ENCODE peak calls at places on chromosomes 11 and 22, in five cellular contexts. X is stomach, T is H1, V is body of pancreas, E is GM12892. O is an unnamed sample.

GRCh38 chr11:44893250-44894216 is 57.1 kb downstream of the TP53I11 start:
- DNase-seq in X (no peak), T (no peak), V (no peak), E (no peak), O (no peak)

GRCh38 chr11:129312741-129313587 is 62.7 kb upstream of the BARX2 start:
- DNase-seq in X (no peak), T (no peak), V (no peak), E (no peak), O (no peak)

GRCh38 chr11:130945945-130946344 is 29.7 kb upstream of the SNX19 start:
- DNase-seq in X (no peak), T (no peak), V (peak; percentile 25), E (no peak), O (no peak)

GRCh38 chr22:26502688-26503561 is 9.3 kb downstream of the TFIP11 start:
- DNase-seq in X (peak; percentile 28), T (peak; percentile 56), V (peak; percentile 47), E (peak; percentile 31), O (no peak)

GRCh38 chr22:27634043-27634442 is 167.5 kb downstream of the MN1 start:
- DNase-seq in X (no peak), T (no peak), V (no peak), E (no peak), O (no peak)

GRCh38 chr11:106520146-106520912 is 442.9 kb downstream of the AASDHPPT start:
- DNase-seq in X (no peak), T (no peak), V (no peak), E (no peak), O (no peak)

GRCh38 chr22:45064313-45065268 is 54.8 kb upstream of the PHF21B start:
- DNase-seq in X (no peak), T (no peak), V (no peak), E (peak; percentile 37), O (peak; percentile 55)

GRCh38 chr11:36360833-36361232 is 64.7 kb downstream of the PRR5L start:
- DNase-seq in X (no peak), T (no peak), V (no peak), E (no peak), O (no peak)

GRCh38 chr11:93059074-93059957 is 89.9 kb downstream of the MTNR1B start:
- DNase-seq in X (no peak), T (no peak), V (no peak), E (no peak), O (no peak)

GRCh38 chr22:23218867-23219251 is 38.5 kb downstream of the BCR start:
- DNase-seq in X (peak; percentile 67), T (no peak), V (peak; percentile 63), E (no peak), O (no peak)

GRCh38 chr22:48575567-48576332 is 1251.9 kb downstream of the BRD1 start:
- DNase-seq in X (no peak), T (no peak), V (no peak), E (no peak), O (no peak)

GRCh38 chr22:44878483-44879300 is 126.3 kb downstream of the ARHGAP8 start:
- DNase-seq in X (no peak), T (no peak), V (no peak), E (no peak), O (no peak)

GRCh38 chr11:126482586-126483108 is 127.2 kb downstream of the ST3GAL4 start:
- DNase-seq in X (no peak), T (no peak), V (peak; percentile 0), E (no peak), O (no peak)

GRCh38 chr11:87453531-87454089 is 415.9 kb downstream of the TMEM135 start:
- DNase-seq in X (no peak), T (no peak), V (no peak), E (no peak), O (no peak)

GRCh38 chr11:100719362-100719761 is 32.3 kb downstream of the ARHGAP42 start:
- DNase-seq in X (no peak), T (no peak), V (no peak), E (no peak), O (no peak)

GRCh38 chr11:94650756-94651155 is 83.6 kb downstream of the PIWIL4 start:
- DNase-seq in X (no peak), T (no peak), V (peak; percentile 27), E (no peak), O (no peak)

DNA sequence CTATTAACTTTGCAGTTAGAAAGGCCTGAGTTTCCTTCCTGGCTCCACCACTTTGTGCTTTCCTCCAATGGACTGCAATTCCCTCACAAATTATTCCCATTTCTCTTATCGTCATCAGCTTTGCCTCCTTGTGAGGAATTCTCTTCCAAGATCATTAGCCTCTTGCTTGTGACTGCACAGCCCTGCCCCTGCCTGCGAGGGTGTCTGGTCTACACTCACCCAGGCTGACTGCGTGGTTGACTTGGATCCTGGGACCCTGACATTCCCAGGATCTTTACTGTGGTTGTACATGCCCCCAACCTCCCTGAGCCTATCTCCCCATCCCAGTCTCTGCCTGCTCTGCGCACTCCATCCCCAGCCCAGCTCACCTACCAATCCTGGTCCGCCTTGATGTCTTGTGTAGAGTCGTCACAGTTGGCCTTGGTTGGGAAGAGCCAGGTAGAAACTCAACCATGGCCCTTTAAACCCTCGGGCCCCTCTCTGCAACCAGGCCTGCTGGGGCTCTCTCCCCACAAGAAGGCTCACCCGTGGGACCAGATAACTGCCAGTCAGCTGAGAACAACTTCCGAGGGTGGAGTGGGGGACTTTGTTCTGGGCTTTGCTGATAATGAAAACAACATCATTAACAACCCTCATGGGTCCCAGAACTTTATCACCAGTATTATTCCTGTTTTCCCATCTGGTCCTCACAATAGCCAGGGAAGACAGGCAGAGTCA is at the start of gene OR2AT4:
- DNase-seq in X (no peak), T (no peak), V (no peak), E (no peak), O (no peak)
- TF ChIP-seq POLR2A in X (no peak), T (no peak), V (no peak), E (no peak), O (no peak)

GRCh38 chr11:65538915-65539374 is 14.1 kb downstream of the SCYL1 start:
- DNase-seq in X (no peak), T (peak; percentile 71), V (no peak), E (no peak), O (no peak)
- TF ChIP-seq POLR2A in X (no peak), T (no peak), V (no peak), E (peak; percentile 2), O (no peak)

GRCh38 chr11:3043315-3043871 is 13.8 kb downstream of the CARS1 start:
- DNase-seq in X (peak; percentile 78), T (no peak), V (peak; percentile 61), E (no peak), O (no peak)
- TF ChIP-seq POLR2A in X (no peak), T (no peak), V (no peak), E (no peak), O (no peak)

GRCh38 chr22:24433001-24433867 is 5.8 kb downstream of the ADORA2A start:
- DNase-seq in X (no peak), T (no peak), V (no peak), E (no peak), O (no peak)

GRCh38 chr22:24434472-24435322 is 7.3 kb downstream of the ADORA2A start:
- DNase-seq in X (peak; percentile 51), T (no peak), V (no peak), E (peak; percentile 78), O (no peak)

GRCh38 chr22:24432059-24432853 is 4.9 kb downstream of the ADORA2A start:
- DNase-seq in X (peak; percentile 78), T (no peak), V (peak; percentile 61), E (no peak), O (no peak)

GRCh38 chr22:24435323-24435645 is 7.9 kb downstream of the ADORA2A start:
- DNase-seq in X (no peak), T (no peak), V (no peak), E (no peak), O (no peak)

GRCh38 chr22:24433868-24434471 is 6.6 kb downstream of the ADORA2A start:
- DNase-seq in X (no peak), T (no peak), V (no peak), E (peak; percentile 69), O (no peak)
- TF ChIP-seq POLR2A in X (no peak), T (no peak), V (no peak), E (peak; percentile 85), O (no peak)

DNA sequence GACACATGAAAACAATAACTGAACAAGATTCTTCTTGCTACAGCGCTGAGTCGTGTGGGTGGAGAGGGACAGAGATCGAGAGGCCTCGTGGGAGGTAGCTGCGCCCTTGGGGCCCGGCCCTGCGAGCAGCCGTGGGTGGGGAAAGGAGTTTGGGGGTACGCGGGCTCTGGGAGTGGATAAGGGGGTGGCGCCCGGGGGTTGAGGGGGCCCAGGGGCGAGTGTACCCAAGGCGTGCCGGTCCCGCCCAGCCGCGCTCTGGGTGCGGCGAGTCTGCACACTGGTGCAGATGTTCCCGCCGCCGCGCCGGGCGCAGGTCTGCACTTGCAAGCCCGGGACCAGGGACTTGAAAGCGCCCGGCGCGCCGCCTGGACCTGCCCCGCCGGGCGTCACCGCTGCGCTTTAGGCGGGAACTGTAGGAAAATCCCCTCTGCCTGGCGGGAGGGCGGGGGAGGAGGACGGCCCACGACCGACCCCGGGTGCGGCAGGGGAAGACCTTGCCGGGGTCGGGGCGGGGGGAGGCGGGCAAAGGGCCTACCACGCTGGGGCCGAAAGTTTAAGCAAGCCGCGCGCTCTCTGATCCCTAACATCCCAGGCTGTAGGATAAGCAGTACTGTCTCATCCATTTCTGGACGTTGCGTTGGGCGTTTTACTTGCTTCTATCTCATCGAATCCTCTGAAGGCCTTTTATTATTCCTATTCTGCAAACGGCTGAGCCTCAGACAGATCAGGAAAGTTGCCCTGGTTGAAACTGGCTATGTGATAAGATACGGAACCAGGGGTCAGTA is 1.4 kb upstream of the KREMEN1 start:
- DNase-seq in X (peak; percentile 65), T (peak; percentile 78), V (peak; percentile 73), E (peak; percentile 46), O (no peak)
- TF ChIP-seq POLR2A in X (no peak), T (no peak), V (no peak), E (peak; percentile 25), O (no peak)